ENCODE peak calls at places on chromosomes 2 and 18, in eight cellular contexts. O is Peyer's patch, I is lower lobe of right lung, U is fibroblast of lung, C is upper lobe of right lung, H is uterus, S is pancreas, Z is gastrocnemius medialis. M is an unnamed sample. For H3K4me1 and H3K27me3, the result is how much of the 10 kb centered on the place peaks cover.

GRCh38 chr2:84257871-84258270 is 201.2 kb downstream of the SUCLG1 start:
- DNase-seq in O (no peak), C (no peak), U (no peak), Z (no peak), S (no peak), I (no peak), H (no peak), M (no peak)

GRCh38 chr18:36993068-36993467 is 164.1 kb downstream of the KIAA1328 start:
- DNase-seq in S (no peak), I (no peak), Z (no peak), O (no peak), H (no peak), U (peak), C (no peak), M (no peak)

GRCh38 chr2:9675369-9676351 is 44.9 kb upstream of the YWHAQ start:
- DNase-seq in U (peak), S (no peak), C (no peak), H (no peak), Z (no peak), I (no peak), O (no peak), M (peak)

GRCh38 chr18:54392621-54393023 is 34.9 kb downstream of the C18orf54 start:
- DNase-seq in H (no peak), U (peak), C (no peak), S (no peak), Z (no peak), O (no peak), I (no peak), M (no peak)

GRCh38 chr2:209629622-209630021 is 142.0 kb upstream of the UNC80 start:
- DNase-seq in Z (no peak), S (no peak), H (no peak), C (no peak), I (no peak), U (peak), O (no peak), M (no peak)

GRCh38 chr2:203811491-203812221 is 55.9 kb upstream of the CTLA4 start:
- DNase-seq in C (peak), H (peak), O (peak), Z (peak), S (peak), I (peak), U (peak), M (peak)

GRCh38 chr2:70887550-70888229 is 48.0 kb upstream of the ATP6V1B1 start:
- DNase-seq in C (peak), Z (no peak), S (peak), U (no peak), H (no peak), I (no peak), O (no peak), M (peak)

GRCh38 chr2:16413257-16413656 is 252.4 kb downstream of the CYRIA start:
- DNase-seq in C (no peak), U (no peak), S (no peak), O (no peak), Z (peak), H (no peak), I (no peak), M (no peak)

GRCh38 chr18:23452728-23453656 is at the start of gene RIOK3:
- DNase-seq in I (peak), U (peak), C (peak), O (peak), H (peak), S (peak), Z (peak), M (peak)

GRCh38 chr2:150080115-150080514 is 407.4 kb downstream of the RND3 start:
- DNase-seq in I (no peak), U (peak), S (no peak), C (no peak), H (no peak), O (no peak), Z (no peak), M (no peak)

GRCh38 chr2:205700331-205701132 is 18.2 kb downstream of the NRP2 start:
- DNase-seq in O (no peak), Z (no peak), H (no peak), S (no peak), I (peak), C (no peak), U (peak), M (no peak)

GRCh38 chr18:78979058-78979680 is 449 bp upstream of the SALL3 start:
- DNase-seq in S (no peak), U (peak), H (no peak), C (no peak), O (no peak), Z (no peak), I (no peak), M (no peak)

GRCh38 chr18:8496186-8496585 is 113.1 kb upstream of the RAB12 start:
- DNase-seq in O (no peak), C (no peak), H (no peak), I (no peak), S (no peak), Z (no peak), U (peak), M (no peak)

GRCh38 chr2:168948621-168949212 is 47.6 kb downstream of the G6PC2 start:
- DNase-seq in H (no peak), S (no peak), O (no peak), U (no peak), C (no peak), Z (no peak), I (no peak), M (no peak)

GRCh38 chr2:9378433-9379371 is 44.6 kb downstream of the ITGB1BP1 start:
- DNase-seq in U (peak), I (no peak), Z (peak), O (peak), S (peak), C (peak), H (peak), M (peak)

GRCh38 chr2:203692039-203692710 is 14.3 kb upstream of the CD28 start:
- DNase-seq in S (no peak), O (no peak), Z (no peak), I (no peak), U (no peak), C (no peak), H (no peak), M (no peak)

GRCh38 chr2:183859129-183859528 is 734.9 kb downstream of the NUP35 start:
- DNase-seq in C (no peak), O (no peak), S (no peak), Z (no peak), I (no peak), H (no peak), U (no peak), M (no peak)

GRCh38 chr18:62757399-62758010 is 42.2 kb downstream of the PHLPP1 start:
- DNase-seq in Z (no peak), O (no peak), S (peak), C (no peak), H (no peak), U (no peak), I (no peak), M (no peak)

GRCh38 chr18:67362906-67363305 is 153.6 kb downstream of the DSEL start:
- DNase-seq in U (no peak), S (no peak), H (no peak), I (no peak), C (no peak), Z (no peak), O (no peak), M (no peak)

GRCh38 chr18:67363694-67364093 is 152.8 kb downstream of the DSEL start:
- DNase-seq in C (no peak), U (no peak), I (no peak), S (no peak), H (no peak), Z (no peak), O (no peak), M (no peak)

DNA sequence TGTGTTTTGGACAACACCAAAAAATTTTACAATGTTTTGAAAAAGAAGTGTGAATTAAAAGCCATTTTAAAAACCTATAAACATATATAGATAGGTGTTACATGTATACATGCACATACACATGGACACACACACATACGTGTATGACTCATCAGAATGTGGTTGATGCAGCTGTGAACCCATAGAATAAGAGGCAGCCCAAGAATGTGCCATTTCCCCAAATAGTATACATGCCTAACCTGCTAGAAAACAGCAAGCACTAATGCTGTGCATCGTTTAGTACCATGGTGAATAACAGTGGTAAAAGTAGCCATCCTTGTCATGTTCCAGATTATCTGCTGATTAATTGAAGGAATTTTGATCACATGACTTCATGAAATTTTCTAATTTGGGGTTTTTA is 149.0 kb downstream of the DSEL start:
- DNase-seq in H (no peak), C (no peak), O (no peak), S (no peak), U (peak), Z (no peak), I (no peak), M (no peak)
- H3K4me3 ChIP-seq in H (no peak), C (no peak), O (no peak), S (no peak), U (no peak), Z (no peak), I (no peak), M (no peak)

GRCh38 chr2:119205001-119205669 is 18.5 kb upstream of the STEAP3 start:
- DNase-seq in H (no peak), C (no peak), S (no peak), O (no peak), Z (no peak), I (no peak), U (no peak), M (no peak)

GRCh38 chr2:119206201-119206600 is 17.4 kb upstream of the STEAP3 start:
- DNase-seq in C (no peak), U (no peak), H (no peak), S (no peak), Z (no peak), O (no peak), I (no peak), M (no peak)

GRCh38 chr2:119212139-119212800 is 11.4 kb upstream of the STEAP3 start:
- DNase-seq in U (peak), O (no peak), I (no peak), C (no peak), H (no peak), Z (no peak), S (no peak), M (no peak)

GRCh38 chr2:119207447-119207846 is 16.2 kb upstream of the STEAP3 start:
- DNase-seq in Z (no peak), S (no peak), U (no peak), I (no peak), C (no peak), H (no peak), O (no peak), M (no peak)

GRCh38 chr2:119208791-119209203 is 14.8 kb upstream of the STEAP3 start:
- DNase-seq in H (no peak), C (no peak), I (no peak), S (no peak), O (no peak), Z (no peak), U (peak), M (no peak)
- H3K4me1 ChIP-seq in H (under half), C (under half), I (under half), S (under half), O (under half), Z (under half), U (under half), M (under half)

GRCh38 chr2:176188218-176188968 is at the start of gene HOXD1:
- DNase-seq in C (peak), S (no peak), H (peak), U (peak), Z (no peak), O (peak), I (peak), M (no peak)

GRCh38 chr2:176189666-176190641 is 1.5 kb downstream of the HOXD1 start:
- DNase-seq in Z (no peak), H (no peak), I (no peak), O (peak), C (no peak), U (no peak), S (no peak), M (no peak)

GRCh38 chr2:176192351-176192750 is 3.9 kb downstream of the HOXD1 start:
- DNase-seq in Z (no peak), H (no peak), U (no peak), O (no peak), C (no peak), S (no peak), I (no peak), M (no peak)

GRCh38 chr2:176188969-176189665 is 649 bp downstream of the HOXD1 start:
- DNase-seq in H (no peak), C (peak), I (peak), U (no peak), S (no peak), Z (no peak), O (peak), M (no peak)

DNA sequence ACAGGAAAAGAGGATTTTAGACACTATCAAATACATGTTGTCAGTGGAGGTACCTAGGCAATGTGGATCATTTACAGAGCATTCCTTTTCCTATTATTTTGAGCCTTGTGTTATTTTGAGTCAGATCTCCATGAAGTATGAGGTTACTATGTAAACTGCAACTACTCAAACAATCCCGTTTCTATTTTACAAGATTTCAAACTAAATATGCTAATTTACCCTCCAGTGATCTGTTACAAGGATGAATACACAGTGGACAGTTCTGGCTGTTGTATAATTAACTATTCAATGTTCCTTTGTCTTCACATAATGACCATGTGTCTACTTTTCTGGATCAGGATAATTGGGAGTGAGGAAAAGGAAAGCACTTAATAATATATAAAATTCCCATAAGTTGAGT is 4.6 kb downstream of the HOXD1 start:
- DNase-seq in S (no peak), H (no peak), I (no peak), Z (no peak), U (no peak), C (no peak), O (no peak), M (no peak)
- H3K27me3 ChIP-seq in S (under half), H (under half), I (half or more), Z (under half), U (under half), C (under half), O (under half), M (half or more)

GRCh38 chr18:35132284-35132910 is 91.2 kb downstream of the MAPRE2 start:
- DNase-seq in U (no peak), Z (no peak), C (no peak), S (no peak), O (no peak), H (no peak), I (no peak), M (no peak)

GRCh38 chr18:35128675-35129074 is 87.5 kb downstream of the MAPRE2 start:
- DNase-seq in Z (no peak), I (no peak), O (no peak), C (no peak), S (no peak), U (no peak), H (no peak), M (no peak)

GRCh38 chr18:35130236-35130635 is 89.0 kb downstream of the MAPRE2 start:
- DNase-seq in I (no peak), C (no peak), O (no peak), Z (no peak), S (no peak), U (no peak), H (no peak), M (no peak)

GRCh38 chr18:35134190-35134730 is 93.0 kb downstream of the MAPRE2 start:
- DNase-seq in S (no peak), Z (no peak), U (no peak), O (no peak), C (no peak), I (no peak), H (no peak), M (no peak)

DNA sequence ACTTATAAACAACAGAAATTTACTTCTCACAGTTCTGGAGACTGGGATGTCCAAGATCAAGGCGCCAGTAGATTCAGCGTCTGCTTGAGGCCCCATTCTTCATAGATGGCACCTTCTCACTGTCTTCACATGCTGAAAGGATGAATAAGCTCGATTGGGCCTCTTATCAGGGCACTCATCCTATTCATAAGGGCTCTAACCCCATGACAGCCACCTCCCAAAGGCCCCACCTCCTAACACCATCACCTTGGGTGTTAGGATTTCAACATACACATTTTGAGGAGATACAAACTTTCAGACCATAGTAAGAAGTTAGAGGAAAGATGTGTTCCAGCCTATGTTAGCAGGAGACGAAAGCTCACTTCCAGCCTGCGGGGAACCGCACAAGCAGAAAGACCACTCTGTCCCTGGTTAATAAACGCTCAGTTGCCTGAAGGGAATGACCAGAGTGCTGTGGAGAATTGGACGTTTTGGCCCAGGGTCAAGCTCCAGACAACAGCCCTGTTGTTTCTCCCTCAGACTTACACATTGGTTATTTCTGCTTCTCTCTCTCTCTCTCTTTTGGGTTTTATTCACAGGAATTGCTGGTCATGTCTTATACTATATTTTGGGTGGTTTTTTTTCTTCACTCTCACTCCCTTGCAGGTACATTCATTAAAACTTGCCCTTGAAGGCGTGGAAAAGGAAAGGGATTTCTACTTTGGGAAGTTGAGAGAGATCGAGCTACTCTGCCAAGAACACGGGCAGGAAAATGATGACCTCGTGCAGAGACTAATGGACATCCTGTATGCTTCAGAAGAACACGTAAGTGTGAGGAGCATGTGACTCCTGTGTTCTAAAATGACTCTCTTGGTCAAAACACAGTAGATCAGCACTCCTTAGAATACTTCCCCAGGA is 90.4 kb downstream of the MAPRE2 start:
- DNase-seq in Z (peak), H (no peak), C (no peak), O (no peak), I (no peak), S (no peak), U (no peak), M (no peak)
- H3K4me3 ChIP-seq in Z (no peak), H (no peak), C (no peak), O (no peak), I (no peak), S (no peak), U (no peak), M (no peak)

GRCh38 chr18:69882965-69883668 is 64.6 kb downstream of the CD226 start:
- DNase-seq in O (no peak), I (no peak), U (no peak), Z (no peak), S (no peak), C (no peak), H (no peak), M (no peak)
- H3K4me1 ChIP-seq in O (under half), I (under half), U (under half), Z (under half), S (under half), C (under half), H (under half), M (under half)

DNA sequence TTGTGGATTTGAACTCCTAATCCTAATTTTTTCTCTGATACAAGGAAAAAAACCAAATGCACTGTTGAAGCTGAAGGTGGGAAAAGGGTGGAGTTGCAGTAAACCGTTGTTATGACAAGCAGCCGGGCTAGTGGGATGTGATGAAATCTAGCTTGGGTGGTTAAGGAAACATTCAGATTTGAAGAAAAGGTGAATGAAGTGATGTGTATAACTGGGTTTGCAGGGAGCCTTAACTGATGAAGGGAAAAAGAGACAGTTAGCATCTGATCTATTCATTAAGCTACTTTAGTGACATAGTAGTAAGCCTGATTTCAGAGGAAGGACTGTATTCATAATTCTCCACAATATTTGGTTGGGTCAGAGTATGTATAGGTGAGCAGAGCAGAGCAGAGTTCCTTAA is 3.5 kb downstream of the EML6 start:
- DNase-seq in H (no peak), C (no peak), Z (no peak), O (no peak), U (no peak), I (no peak), S (no peak), M (no peak)
- H3K27me3 ChIP-seq in H (under half), C (under half), Z (under half), O (under half), U (under half), I (under half), S (under half), M (under half)